ENCODE peak calls at places on chromosome 19, in five cellular contexts. J, Y, G, R and M are unnamed samples.

GRCh38 chr19:51660975-51661600 is 14.5 kb upstream of the SIGLEC14 start:
- DNase-seq in J (peak), Y (peak), G (peak), R (peak), M (no peak)

GRCh38 chr19:5083547-5083965 is 114.6 kb downstream of the KDM4B start:
- DNase-seq in J (no peak), Y (no peak), G (no peak), R (peak), M (no peak)

GRCh38 chr19:18379803-18380747 is 5.9 kb upstream of the GDF15 start:
- DNase-seq in J (peak), Y (no peak), G (no peak), R (peak), M (no peak)

GRCh38 chr19:50482886-50483285 is 6.2 kb upstream of the GARIN5A start:
- DNase-seq in J (no peak), Y (no peak), G (no peak), R (no peak), M (no peak)

GRCh38 chr19:1105217-1105872 is 1.6 kb downstream of the GPX4 start:
- DNase-seq in J (no peak), Y (no peak), G (no peak), R (no peak), M (no peak)

GRCh38 chr19:19113040-19113541 is 25.2 kb downstream of the TMEM161A start:
- DNase-seq in J (no peak), Y (no peak), G (no peak), R (peak), M (no peak)

GRCh38 chr19:9945319-9945966 is 9.1 kb upstream of the OLFM2 start:
- DNase-seq in J (no peak), Y (no peak), G (peak), R (peak), M (no peak)

GRCh38 chr19:13996928-13997636 is 9.0 kb downstream of the RFX1 start:
- DNase-seq in J (no peak), Y (no peak), G (no peak), R (no peak), M (no peak)

GRCh38 chr19:41700381-41701195 is 7.8 kb upstream of the CEACAM5 start:
- DNase-seq in J (no peak), Y (no peak), G (no peak), R (no peak), M (no peak)

GRCh38 chr19:41699231-41699967 is 9.0 kb upstream of the CEACAM5 start:
- DNase-seq in J (no peak), Y (no peak), G (no peak), R (no peak), M (no peak)

GRCh38 chr19:41702208-41702651 is 6.2 kb upstream of the CEACAM5 start:
- DNase-seq in J (no peak), Y (no peak), G (no peak), R (peak), M (no peak)

GRCh38 chr19:41699968-41700323 is 8.5 kb upstream of the CEACAM5 start:
- DNase-seq in J (no peak), Y (no peak), G (no peak), R (no peak), M (peak)

DNA sequence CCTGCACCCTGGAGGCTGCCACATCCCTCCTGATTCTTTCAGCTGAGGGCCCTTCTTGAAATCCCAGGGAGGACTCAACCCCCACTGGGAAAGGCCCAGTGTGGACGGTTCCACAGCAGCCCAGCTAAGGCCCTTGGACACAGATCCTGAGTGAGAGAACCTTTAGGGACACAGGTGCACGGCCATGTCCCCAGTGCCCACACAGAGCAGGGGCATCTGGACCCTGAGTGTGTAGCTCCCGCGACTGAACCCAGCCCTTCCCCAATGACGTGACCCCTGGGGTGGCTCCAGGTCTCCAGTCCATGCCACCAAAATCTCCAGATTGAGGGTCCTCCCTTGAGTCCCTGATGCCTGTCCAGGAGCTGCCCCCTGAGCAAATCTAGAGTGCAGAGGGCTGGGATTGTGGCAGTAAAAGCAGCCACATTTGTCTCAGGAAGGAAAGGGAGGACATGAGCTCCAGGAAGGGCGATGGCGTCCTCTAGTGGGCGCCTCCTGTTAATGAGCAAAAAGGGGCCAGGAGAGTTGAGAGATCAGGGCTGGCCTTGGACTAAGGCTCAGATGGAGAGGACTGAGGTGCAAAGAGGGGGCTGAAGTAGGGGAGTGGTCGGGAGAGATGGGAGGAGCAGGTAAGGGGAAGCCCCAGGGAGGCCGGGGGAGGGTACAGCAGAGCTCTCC is 6.9 kb upstream of the CEACAM5 start:
- DNase-seq in J (no peak), Y (no peak), G (no peak), R (no peak), M (no peak)
- TF ChIP-seq CTCF in J (no peak), Y (no peak), G (no peak), R (no peak), M (no peak)

DNA sequence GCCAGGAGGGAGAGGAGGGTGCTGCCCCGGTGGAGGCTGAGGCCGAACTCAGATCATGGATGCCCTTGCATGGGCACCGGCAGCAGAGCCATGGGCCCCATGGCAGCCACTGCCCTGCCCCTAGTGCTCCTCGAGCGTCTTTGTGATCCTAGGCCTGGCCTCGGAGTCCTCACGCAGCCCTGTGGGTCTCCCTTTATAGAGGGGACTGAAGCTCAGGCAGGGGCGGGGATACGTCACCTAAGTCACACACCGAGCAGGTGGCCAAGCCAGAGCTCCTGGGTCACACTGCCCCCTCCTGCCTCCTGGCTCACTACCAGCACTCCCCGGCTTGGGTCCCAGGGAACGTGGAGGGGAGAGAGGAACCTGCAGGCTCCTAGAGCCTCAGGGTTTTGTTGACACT is 28.7 kb downstream of the DHX34 start:
- DNase-seq in J (no peak), Y (no peak), G (no peak), R (no peak), M (no peak)
- TF ChIP-seq CTCF in J (no peak), Y (no peak), G (no peak), R (no peak), M (no peak)

DNA sequence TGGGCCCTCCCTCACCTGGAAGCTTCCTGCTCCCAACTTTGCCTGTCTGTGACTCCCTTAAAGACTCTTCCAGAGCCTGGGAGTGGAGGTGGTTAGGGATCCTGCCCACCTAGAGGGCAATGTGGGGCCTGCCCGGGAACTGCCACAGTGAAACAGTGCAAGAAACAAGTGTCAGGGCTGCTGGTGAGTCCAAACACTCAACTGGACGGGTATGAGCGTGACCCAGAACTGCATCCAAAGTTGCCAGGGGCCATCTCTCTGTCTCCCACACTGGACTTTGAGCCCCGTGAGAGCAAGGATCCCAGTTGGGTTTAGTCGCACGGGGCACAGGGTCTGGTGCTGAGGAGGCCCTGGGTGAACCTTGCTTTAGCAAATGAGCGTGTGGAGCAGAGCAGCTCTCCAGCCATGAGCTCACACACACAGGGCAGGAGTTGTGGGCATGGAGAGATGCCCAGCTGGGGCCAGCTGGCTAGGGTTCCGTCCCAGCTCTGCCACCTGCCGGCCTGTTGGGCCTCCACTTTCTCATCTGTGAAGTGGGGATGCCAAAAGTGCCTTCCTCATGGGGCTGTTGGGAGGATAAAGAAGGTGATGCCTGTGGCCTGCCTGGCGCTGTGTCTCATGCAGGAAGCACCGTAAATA is 2.8 kb upstream of the NUMBL start:
- DNase-seq in J (no peak), Y (no peak), G (no peak), R (no peak), M (no peak)
- TF ChIP-seq CTCF in J (no peak), Y (no peak), G (no peak), R (no peak), M (no peak)

GRCh38 chr19:6340493-6341201 is 7.2 kb upstream of the ACER1 start:
- DNase-seq in J (no peak), Y (no peak), G (no peak), R (no peak), M (no peak)
- TF ChIP-seq CTCF in J (peak), Y (no peak), G (no peak), R (no peak), M (no peak)

GRCh38 chr19:15280915-15281683 is 48.9 kb upstream of the EPHX3 start:
- DNase-seq in J (no peak), Y (no peak), G (peak), R (peak), M (no peak)
- TF ChIP-seq CTCF in J (no peak), Y (no peak), G (no peak), R (peak), M (no peak)

GRCh38 chr19:17296278-17296677 is 6.9 kb downstream of the ABHD8 start:
- DNase-seq in J (no peak), Y (no peak), G (peak), R (peak), M (no peak)
- TF ChIP-seq CTCF in J (no peak), Y (no peak), G (no peak), R (peak), M (no peak)

GRCh38 chr19:39824143-39825092 is 9.5 kb downstream of the DYRK1B start:
- DNase-seq in J (peak), Y (peak), G (peak), R (peak), M (peak)
- TF ChIP-seq CTCF in J (no peak), Y (no peak), G (no peak), R (no peak), M (no peak)

GRCh38 chr19:42942187-42942789 is 5.3 kb upstream of the PSG7 start:
- DNase-seq in J (no peak), Y (no peak), G (no peak), R (no peak), M (no peak)
- TF ChIP-seq CTCF in J (no peak), Y (no peak), G (no peak), R (peak), M (no peak)

DNA sequence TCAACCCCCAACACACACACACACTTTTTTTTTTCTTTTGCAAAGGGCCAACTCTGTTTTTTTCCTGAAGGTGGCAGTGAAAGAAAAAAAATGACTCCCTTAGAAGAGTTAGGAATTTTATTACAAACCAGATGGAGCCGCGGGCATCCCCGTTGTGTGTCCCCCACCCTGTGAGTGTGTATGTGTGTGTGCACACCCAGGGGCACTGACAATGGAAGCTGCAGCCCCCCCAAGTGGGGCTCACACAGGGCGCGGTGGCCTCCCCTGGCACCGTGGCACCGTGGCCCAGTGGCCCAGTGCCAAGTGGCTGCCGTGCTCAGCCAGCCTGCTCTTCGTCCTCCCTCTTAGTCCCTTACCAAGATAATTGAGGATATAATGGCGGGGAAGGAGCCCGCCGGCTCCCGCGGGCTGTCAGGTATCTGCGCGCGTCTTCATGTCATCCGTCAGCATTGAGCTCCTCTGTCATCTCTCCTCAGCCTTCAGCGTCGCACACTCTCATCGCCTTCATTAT is 314.1 kb downstream of the ZNF536 start:
- DNase-seq in J (no peak), Y (no peak), G (no peak), R (no peak), M (no peak)
- TF ChIP-seq CTCF in J (peak), Y (no peak), G (no peak), R (peak), M (no peak)